ENCODE peak calls at places on chromosomes 16 and 17, in six cellular contexts. P, V, U, M, E and W are unnamed samples.

GRCh38 chr16:78240459-78241222 is 141.2 kb downstream of the WWOX start:
- DNase-seq in P (peak), V (no peak), U (no peak), M (no peak), E (no peak), W (no peak)

GRCh38 chr17:81097134-81097942 is 62.4 kb downstream of the BAIAP2 start:
- DNase-seq in P (peak), V (peak), U (peak), M (peak), E (peak), W (peak)

GRCh38 chr16:11696266-11697012 is 28.2 kb downstream of the SNN start:
- DNase-seq in P (no peak), V (no peak), U (no peak), M (no peak), E (no peak), W (no peak)

GRCh38 chr16:49630783-49631182 is 225.1 kb downstream of the ZNF423 start:
- DNase-seq in P (no peak), V (no peak), U (no peak), M (no peak), E (no peak), W (no peak)

GRCh38 chr16:30541502-30542329 is 7.1 kb upstream of the ZNF747 start:
- DNase-seq in P (no peak), V (peak), U (peak), M (peak), E (no peak), W (no peak)

GRCh38 chr16:56032072-56032471 is 156.9 kb upstream of the CES5A start:
- DNase-seq in P (no peak), V (no peak), U (no peak), M (no peak), E (no peak), W (no peak)

GRCh38 chr16:52450906-52451305 is 96.0 kb downstream of the TOX3 start:
- DNase-seq in P (no peak), V (no peak), U (no peak), M (no peak), E (no peak), W (no peak)

GRCh38 chr17:81577278-81578000 is 25.3 kb upstream of the FAAP100 start:
- DNase-seq in P (no peak), V (peak), U (no peak), M (peak), E (no peak), W (no peak)

GRCh38 chr16:30104492-30104891 is 8.5 kb upstream of the YPEL3 start:
- DNase-seq in P (no peak), V (no peak), U (no peak), M (no peak), E (no peak), W (no peak)

GRCh38 chr16:8776193-8776592 is 21.2 kb downstream of the TMEM186 start:
- DNase-seq in P (peak), V (no peak), U (no peak), M (no peak), E (no peak), W (no peak)

GRCh38 chr17:63696381-63696961 is 3.5 kb downstream of the LIMD2 start:
- DNase-seq in P (no peak), V (peak), U (no peak), M (peak), E (peak), W (peak)

GRCh38 chr16:84680843-84681629 is 18.8 kb upstream of the USP10 start:
- DNase-seq in P (no peak), V (no peak), U (no peak), M (no peak), E (no peak), W (no peak)

GRCh38 chr16:85222151-85222863 is 110.0 kb upstream of the CIBAR2 start:
- DNase-seq in P (no peak), V (no peak), U (no peak), M (no peak), E (no peak), W (no peak)

GRCh38 chr17:66764559-66764958 is 70.4 kb upstream of the CACNG5 start:
- DNase-seq in P (no peak), V (no peak), U (no peak), M (no peak), E (no peak), W (no peak)

GRCh38 chr17:69287168-69287567 is 39.8 kb downstream of the ABCA5 start:
- DNase-seq in P (no peak), V (no peak), U (no peak), M (peak), E (no peak), W (no peak)

GRCh38 chr16:48385272-48385953 is at the start of gene SIAH1:
- DNase-seq in P (peak), V (peak), U (no peak), M (peak), E (peak), W (peak)

GRCh38 chr17:73549841-73550430 is 94.3 kb downstream of the SDK2 start:
- DNase-seq in P (no peak), V (no peak), U (no peak), M (no peak), E (no peak), W (no peak)

GRCh38 chr16:73031155-73031866 is 16.6 kb downstream of the ZFHX3 start:
- DNase-seq in P (no peak), V (no peak), U (no peak), M (no peak), E (no peak), W (no peak)
- TF ChIP-seq CTCF in P (no peak), V (no peak), U (no peak), M (no peak), E (no peak), W (no peak)

DNA sequence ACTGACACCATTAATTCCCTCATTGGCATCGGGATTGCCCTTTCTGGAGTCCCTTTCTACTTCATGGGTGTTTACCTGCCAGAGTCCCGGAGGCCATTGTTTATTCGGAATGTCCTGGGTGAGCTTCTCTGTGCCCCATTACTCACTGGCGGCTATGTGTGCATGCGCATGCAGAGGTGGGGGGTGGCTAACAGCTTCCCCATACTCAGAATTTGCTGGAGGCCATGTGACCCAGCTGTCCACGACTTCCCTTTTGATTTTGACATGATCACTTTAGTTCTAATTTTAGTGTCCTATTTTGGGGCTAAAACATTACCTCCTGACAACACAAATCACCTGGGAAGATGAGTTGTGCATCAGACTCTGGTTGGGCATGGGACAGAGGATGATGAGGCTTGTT is 14.1 kb downstream of the SLC7A6OS start:
- DNase-seq in P (no peak), V (no peak), U (no peak), M (no peak), E (no peak), W (no peak)
- TF ChIP-seq CTCF in P (no peak), V (no peak), U (no peak), M (no peak), E (no peak), W (no peak)

DNA sequence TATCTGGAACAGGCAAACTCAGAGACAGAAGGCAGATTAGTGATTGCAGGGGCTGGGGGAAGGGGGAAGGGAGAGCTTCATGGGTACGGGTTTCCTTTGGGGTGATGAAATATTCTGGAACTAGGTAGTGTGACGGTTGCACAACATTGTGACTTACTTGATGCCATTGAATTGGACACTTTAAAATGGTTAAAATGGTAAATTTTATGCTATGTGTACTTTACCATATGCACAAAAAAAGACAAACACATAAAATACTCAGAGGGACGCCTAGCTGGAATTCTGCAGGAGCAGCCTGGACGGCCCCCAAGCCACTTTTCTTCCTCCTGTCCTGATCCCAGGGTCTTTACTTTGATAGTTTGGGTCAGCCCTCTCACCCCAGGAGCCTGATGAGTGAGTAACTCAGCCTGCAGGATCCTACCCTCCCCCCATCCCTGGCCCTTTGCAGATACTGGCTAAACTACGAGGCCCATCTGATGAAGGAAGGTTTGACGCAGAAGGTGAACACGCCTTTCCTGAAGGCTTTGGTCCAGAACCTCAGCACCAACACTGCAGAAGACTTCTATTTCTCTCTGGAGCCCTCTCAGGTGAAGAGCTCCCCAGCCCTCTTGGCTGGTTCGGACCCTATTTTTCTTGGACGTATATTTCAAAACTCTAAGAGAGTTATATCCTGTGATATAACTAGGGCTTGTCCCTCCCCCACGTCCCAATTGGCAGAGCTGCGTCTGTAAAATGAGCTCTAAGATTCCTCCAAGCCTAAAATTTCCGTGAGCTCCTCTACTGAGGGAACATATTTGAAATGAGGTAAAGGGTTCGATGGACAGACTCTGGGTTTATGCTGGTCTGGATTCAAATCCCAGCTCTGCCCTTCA is 7.9 kb downstream of the ADGRG3 start:
- DNase-seq in P (no peak), V (peak), U (no peak), M (peak), E (no peak), W (no peak)
- TF ChIP-seq CTCF in P (no peak), V (no peak), U (no peak), M (no peak), E (no peak), W (no peak)

GRCh38 chr16:58236231-58236690 is 38.4 kb upstream of the CSNK2A2 start:
- DNase-seq in P (peak), V (peak), U (peak), M (peak), E (peak), W (peak)
- TF ChIP-seq CTCF in P (no peak), V (no peak), U (no peak), M (no peak), E (no peak), W (no peak)

GRCh38 chr16:1334739-1335138 is 1.3 kb downstream of the BAIAP3 start:
- DNase-seq in P (no peak), V (no peak), U (no peak), M (no peak), E (no peak), W (no peak)
- TF ChIP-seq CTCF in P (no peak), V (no peak), U (no peak), M (no peak), E (no peak), W (no peak)